ENCODE peak calls at places on chromosomes 7 and 10, in seven cellular contexts. S, D, M, W, J, A and Z are unnamed samples.

GRCh38 chr10:77837248-77837924 is 89.2 kb downstream of the DLG5 start:
- DNase-seq in S (peak; percentile 38), D (peak; percentile 1), M (no peak), W (no peak), J (peak; percentile 6), A (peak; percentile 9), Z (peak; percentile 72)

GRCh38 chr10:49177391-49178355 is 10.5 kb downstream of the TMEM273 start:
- DNase-seq in S (peak; percentile 57), D (no peak), M (peak; percentile 52), W (peak; percentile 34), J (peak; percentile 88), A (peak; percentile 26), Z (peak; percentile 59)

GRCh38 chr7:12942599-12942998 is 255.2 kb downstream of the ARL4A start:
- DNase-seq in S (no peak), D (no peak), M (no peak), W (no peak), J (no peak), A (no peak), Z (no peak)

GRCh38 chr7:233456-234035 is 41.2 kb downstream of the FAM20C start:
- DNase-seq in S (no peak), D (no peak), M (no peak), W (no peak), J (peak; percentile 69), A (no peak), Z (no peak)

GRCh38 chr10:33237736-33238624 is 96.5 kb downstream of the NRP1 start:
- DNase-seq in S (peak; percentile 90), D (no peak), M (no peak), W (no peak), J (peak; percentile 97), A (no peak), Z (peak; percentile 49)

GRCh38 chr7:101804642-101805401 is 12.6 kb upstream of the CUX1 start:
- DNase-seq in S (no peak), D (peak; percentile 24), M (no peak), W (no peak), J (peak; percentile 13), A (no peak), Z (no peak)

GRCh38 chr10:95321554-95322301 is 30.9 kb upstream of the PDLIM1 start:
- DNase-seq in S (peak; percentile 52), D (no peak), M (no peak), W (no peak), J (no peak), A (no peak), Z (no peak)

GRCh38 chr10:73850863-73851461 is 23.4 kb downstream of the CAMK2G start:
- DNase-seq in S (no peak), D (no peak), M (no peak), W (no peak), J (no peak), A (no peak), Z (no peak)

GRCh38 chr7:94575646-94576045 is 66.0 kb downstream of the CASD1 start:
- DNase-seq in S (no peak), D (no peak), M (no peak), W (no peak), J (no peak), A (no peak), Z (no peak)

GRCh38 chr10:75294518-75294865 is 58.7 kb upstream of the COMTD1 start:
- DNase-seq in S (peak; percentile 56), D (peak; percentile 56), M (no peak), W (no peak), J (no peak), A (no peak), Z (no peak)

GRCh38 chr7:149599636-149600206 is 102.1 kb upstream of the ZNF746 start:
- DNase-seq in S (no peak), D (no peak), M (no peak), W (no peak), J (no peak), A (no peak), Z (no peak)

GRCh38 chr7:101838837-101839483 is 21.5 kb downstream of the CUX1 start:
- DNase-seq in S (no peak), D (no peak), M (no peak), W (no peak), J (no peak), A (no peak), Z (no peak)

GRCh38 chr10:15122477-15123030 is 25.4 kb downstream of the RPP38 start:
- DNase-seq in S (no peak), D (no peak), M (no peak), W (no peak), J (no peak), A (no peak), Z (no peak)

GRCh38 chr7:141697211-141697871 is 4.6 kb downstream of the DENND11 start:
- DNase-seq in S (no peak), D (no peak), M (no peak), W (no peak), J (peak; percentile 78), A (no peak), Z (no peak)

GRCh38 chr10:12503311-12503710 is 154.0 kb downstream of the CAMK1D start:
- DNase-seq in S (no peak), D (peak; percentile 81), M (no peak), W (no peak), J (no peak), A (no peak), Z (no peak)

GRCh38 chr10:128688154-128688553 is 561.9 kb upstream of the MKI67 start:
- DNase-seq in S (no peak), D (no peak), M (no peak), W (no peak), J (no peak), A (no peak), Z (no peak)

GRCh38 chr7:38630720-38631673 is at the start of gene AMPH:
- DNase-seq in S (no peak), D (peak; percentile 91), M (no peak), W (peak; percentile 46), J (peak; percentile 72), A (no peak), Z (no peak)

GRCh38 chr10:58930497-58930896 is 245.9 kb upstream of the PHYHIPL start:
- DNase-seq in S (no peak), D (no peak), M (no peak), W (no peak), J (no peak), A (no peak), Z (no peak)

GRCh38 chr7:33744293-33744692 is 161.0 kb upstream of the BMPER start:
- DNase-seq in S (no peak), D (no peak), M (no peak), W (no peak), J (peak; percentile 63), A (no peak), Z (no peak)

GRCh38 chr10:124117511-124117785 is 24.1 kb upstream of the CHST15 start:
- DNase-seq in S (no peak), D (no peak), M (no peak), W (no peak), J (no peak), A (no peak), Z (no peak)

GRCh38 chr7:81768951-81769778 is 682 bp downstream of the HGF start:
- DNase-seq in S (no peak), D (no peak), M (no peak), W (no peak), J (no peak), A (no peak), Z (no peak)

GRCh38 chr10:72370201-72370722 is 15.5 kb upstream of the DNAJB12 start:
- DNase-seq in S (no peak), D (no peak), M (no peak), W (no peak), J (no peak), A (no peak), Z (no peak)

GRCh38 chr7:45001138-45001694 is 1.2 kb downstream of the CCM2 start:
- DNase-seq in S (no peak), D (peak; percentile 63), M (peak; percentile 64), W (no peak), J (peak; percentile 56), A (no peak), Z (no peak)

GRCh38 chr10:69456880-69457693 is 5.8 kb downstream of the TSPAN15 start:
- DNase-seq in S (no peak), D (no peak), M (no peak), W (no peak), J (peak; percentile 82), A (no peak), Z (no peak)

GRCh38 chr10:95430231-95430951 is 130.8 kb downstream of the SORBS1 start:
- DNase-seq in S (peak; percentile 80), D (peak; percentile 19), M (peak; percentile 14), W (peak; percentile 23), J (peak; percentile 49), A (no peak), Z (peak; percentile 52)

GRCh38 chr7:45586748-45587520 is 12.8 kb downstream of the ADCY1 start:
- DNase-seq in S (no peak), D (no peak), M (no peak), W (no peak), J (no peak), A (no peak), Z (no peak)

GRCh38 chr7:5248201-5248885 is 34.4 kb upstream of the SLC29A4 start:
- DNase-seq in S (no peak), D (no peak), M (no peak), W (no peak), J (no peak), A (no peak), Z (no peak)

GRCh38 chr7:74717889-74718288 is 55.9 kb upstream of the NCF1 start:
- DNase-seq in S (no peak), D (no peak), M (no peak), W (no peak), J (no peak), A (no peak), Z (no peak)

GRCh38 chr7:18153183-18153748 is 125.6 kb upstream of the PRPS1L1 start:
- DNase-seq in S (no peak), D (no peak), M (no peak), W (no peak), J (peak; percentile 66), A (no peak), Z (no peak)

GRCh38 chr10:107986571-107986970 is 822.1 kb upstream of the SORCS1 start:
- DNase-seq in S (no peak), D (no peak), M (no peak), W (no peak), J (no peak), A (no peak), Z (no peak)

GRCh38 chr10:14601872-14602725 is 172.6 kb downstream of the FAM107B start:
- DNase-seq in S (no peak), D (no peak), M (no peak), W (no peak), J (peak; percentile 94), A (no peak), Z (no peak)

GRCh38 chr7:2191026-2191425 is 41.7 kb downstream of the MAD1L1 start:
- DNase-seq in S (no peak), D (peak; percentile 18), M (no peak), W (no peak), J (peak; percentile 25), A (no peak), Z (no peak)

GRCh38 chr7:27751888-27752660 is 12.1 kb downstream of the TAX1BP1 start:
- DNase-seq in S (no peak), D (no peak), M (no peak), W (no peak), J (no peak), A (no peak), Z (no peak)

GRCh38 chr10:6928531-6929080 is 348.5 kb upstream of the PRKCQ start:
- DNase-seq in S (no peak), D (no peak), M (no peak), W (no peak), J (no peak), A (no peak), Z (no peak)

GRCh38 chr7:105060923-105061322 is 46.9 kb downstream of the KMT2E start:
- DNase-seq in S (no peak), D (no peak), M (no peak), W (no peak), J (no peak), A (no peak), Z (no peak)

GRCh38 chr7:50531401-50531906 is 33.8 kb downstream of the DDC start:
- DNase-seq in S (no peak), D (peak; percentile 97), M (no peak), W (no peak), J (peak; percentile 65), A (no peak), Z (no peak)